ENCODE peak calls at places on chromosomes 13 and 19, in five cellular contexts. H is ureter, B is psoas muscle, M is pons, L is T-cell. R is an unnamed sample.

GRCh38 chr19:3034845-3035541 is 5.9 kb upstream of the TLE2 start:
- DNase-seq in H (peak; percentile 76), B (peak; percentile 37), M (peak; percentile 30), L (peak; percentile 15), R (peak; percentile 10)

GRCh38 chr13:25200783-25201182 is 28.7 kb upstream of the AMER2 start:
- DNase-seq in H (no peak), B (no peak), M (no peak), L (no peak), R (no peak)

GRCh38 chr19:52722062-52723005 is 12.5 kb downstream of the ZNF611 start:
- DNase-seq in H (no peak), B (no peak), M (no peak), L (no peak), R (no peak)

GRCh38 chr19:23403024-23403423 is 7.8 kb upstream of the ZNF91 start:
- DNase-seq in H (no peak), B (no peak), M (no peak), L (no peak), R (no peak)

GRCh38 chr19:31092189-31092753 is 257.0 kb downstream of the TSHZ3 start:
- DNase-seq in H (no peak), B (no peak), M (peak; percentile 38), L (no peak), R (peak; percentile 52)

GRCh38 chr19:10007366-10007765 is 2.9 kb downstream of the COL5A3 start:
- DNase-seq in H (no peak), B (peak; percentile 62), M (no peak), L (no peak), R (no peak)

GRCh38 chr13:114248011-114248410 is 13.3 kb downstream of the CDC16 start:
- DNase-seq in H (no peak), B (no peak), M (no peak), L (no peak), R (no peak)

GRCh38 chr19:29622191-29623070 is 16.3 kb downstream of the POP4 start:
- DNase-seq in H (no peak), B (no peak), M (no peak), L (no peak), R (no peak)

GRCh38 chr19:57434386-57435061 is 601 bp upstream of the ZNF749 start:
- DNase-seq in H (no peak), B (no peak), M (peak; percentile 6), L (no peak), R (no peak)

GRCh38 chr19:33724021-33724722 is 72.5 kb upstream of the KCTD15 start:
- DNase-seq in H (no peak), B (no peak), M (no peak), L (no peak), R (no peak)

GRCh38 chr13:60398949-60399589 is 2.0 kb downstream of the TDRD3 start:
- DNase-seq in H (no peak), B (no peak), M (no peak), L (no peak), R (no peak)

GRCh38 chr19:41219924-41220567 is 1.0 kb downstream of the AXL start:
- DNase-seq in H (no peak), B (peak; percentile 56), M (no peak), L (no peak), R (no peak)

GRCh38 chr19:46471778-46472543 is 598 bp upstream of the PNMA8A start:
- DNase-seq in H (no peak), B (no peak), M (peak; percentile 56), L (no peak), R (no peak)

GRCh38 chr13:64052526-64052925 is 2636.9 kb upstream of the PCDH20 start:
- DNase-seq in H (no peak), B (no peak), M (no peak), L (no peak), R (no peak)

GRCh38 chr19:38034153-38034835 is 127.3 kb downstream of the SIPA1L3 start:
- DNase-seq in H (no peak), B (no peak), M (no peak), L (no peak), R (no peak)

GRCh38 chr19:10006335-10006708 is 4.0 kb downstream of the COL5A3 start:
- DNase-seq in H (no peak), B (peak; percentile 43), M (peak; percentile 34), L (no peak), R (peak; percentile 16)

GRCh38 chr19:17041994-17042393 is 15.4 kb upstream of the CPAMD8 start:
- DNase-seq in H (no peak), B (no peak), M (no peak), L (no peak), R (no peak)

GRCh38 chr19:33390120-33390907 is 16.8 kb downstream of the CEBPG start:
- DNase-seq in H (no peak), B (peak; percentile 75), M (peak; percentile 84), L (no peak), R (no peak)

GRCh38 chr19:1665565-1666047 is 13.2 kb upstream of the TCF3 start:
- DNase-seq in H (no peak), B (no peak), M (no peak), L (no peak), R (no peak)

GRCh38 chr13:30156826-30157615 is 150.3 kb downstream of the KATNAL1 start:
- DNase-seq in H (no peak), B (no peak), M (no peak), L (no peak), R (no peak)

GRCh38 chr19:1987197-1988187 is 28.0 kb downstream of the BTBD2 start:
- DNase-seq in H (no peak), B (no peak), M (no peak), L (no peak), R (no peak)

GRCh38 chr19:45641274-45642105 is 2.3 kb upstream of the EML2 start:
- DNase-seq in H (peak; percentile 92), B (peak; percentile 75), M (peak; percentile 49), L (peak; percentile 27), R (peak; percentile 48)

GRCh38 chr19:18093439-18094161 is 4.0 kb upstream of the MAST3 start:
- DNase-seq in H (no peak), B (no peak), M (no peak), L (no peak), R (no peak)

GRCh38 chr19:45376045-45376724 is 5.8 kb upstream of the ERCC2 start:
- DNase-seq in H (peak; percentile 42), B (peak; percentile 55), M (no peak), L (no peak), R (no peak)

R was measured in Ammon's horn.